ENCODE peak calls at places on chromosomes 16 and 17, in six cellular contexts. W, Y, Z, B, L and P are unnamed samples.
A peak's percentile ranks its signal among the peaks of the same experiment; 100 is the strongest.

GRCh38 chr17:48970865-48971687 is 2.7 kb upstream of the GIP start:
- DNase-seq in L (peak; percentile 99), Z (peak; percentile 47), Y (no peak), W (no peak), B (no peak), P (no peak)

GRCh38 chr17:49556183-49556943 is 19.3 kb upstream of the NXPH3 start:
- DNase-seq in Y (no peak), W (peak; percentile 49), Z (peak; percentile 91), B (no peak), L (peak; percentile 65), P (peak; percentile 49)

GRCh38 chr16:56946767-56947603 is 14.8 kb upstream of the CETP start:
- DNase-seq in Y (no peak), B (no peak), L (no peak), W (no peak), Z (no peak), P (no peak)

GRCh38 chr17:50123649-50124349 is 6.2 kb downstream of the SAMD14 start:
- DNase-seq in W (no peak), L (no peak), Y (no peak), Z (no peak), B (no peak), P (peak; percentile 46)

GRCh38 chr16:25553711-25554436 is 137.9 kb upstream of the HS3ST4 start:
- DNase-seq in W (no peak), Y (no peak), B (no peak), L (no peak), Z (peak; percentile 53), P (peak; percentile 17)

GRCh38 chr16:11303405-11304138 is 22.4 kb upstream of the PRM1 start:
- DNase-seq in Z (no peak), B (no peak), W (no peak), L (no peak), Y (no peak), P (no peak)

GRCh38 chr16:426115-426905 is 861 bp downstream of the RAB11FIP3 start:
- DNase-seq in B (no peak), Z (peak; percentile 65), W (no peak), L (no peak), Y (no peak), P (no peak)

GRCh38 chr17:43125967-43126910 is 1.1 kb upstream of the BRCA1 start:
- DNase-seq in Y (no peak), Z (peak; percentile 51), L (peak; percentile 61), B (no peak), W (no peak), P (no peak)

GRCh38 chr17:8855477-8856204 is 11.8 kb downstream of the PIK3R6 start:
- DNase-seq in B (no peak), L (no peak), Y (peak; percentile 97), W (no peak), Z (no peak), P (no peak)

GRCh38 chr17:8856869-8857575 is 10.5 kb downstream of the PIK3R6 start:
- DNase-seq in Z (no peak), Y (no peak), W (no peak), B (no peak), L (no peak), P (no peak)

GRCh38 chr17:8859804-8860430 is 7.6 kb downstream of the PIK3R6 start:
- DNase-seq in Y (no peak), W (no peak), Z (no peak), L (no peak), B (no peak), P (no peak)

GRCh38 chr17:8859029-8859803 is 8.3 kb downstream of the PIK3R6 start:
- DNase-seq in L (peak; percentile 18), W (no peak), B (no peak), Y (no peak), Z (peak; percentile 11), P (peak; percentile 8)

DNA sequence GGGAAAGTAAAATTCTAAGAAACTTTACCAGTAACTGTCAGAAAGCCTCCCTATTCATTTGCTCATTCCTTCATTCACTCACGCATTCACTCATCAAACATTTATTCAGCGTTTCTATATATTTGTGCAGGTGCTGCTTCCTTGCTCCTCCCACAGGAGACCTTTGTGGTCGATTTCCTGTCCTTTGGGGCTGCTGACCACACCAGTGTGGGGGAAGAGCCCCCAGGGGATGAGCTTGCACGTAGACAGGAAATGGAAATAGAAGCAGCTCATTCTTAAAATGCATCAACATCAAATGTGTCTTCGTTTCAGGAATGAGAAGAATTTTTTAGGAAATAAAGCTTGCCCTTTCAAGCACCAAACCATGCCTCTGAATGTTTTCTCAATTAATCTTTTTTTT is 9.6 kb downstream of the PIK3R6 start:
- DNase-seq in L (no peak), Y (peak; percentile 95), Z (no peak), W (no peak), B (no peak), P (peak; percentile 42)
- TF ChIP-seq RAD21 in L (no peak), Y (peak; percentile 12), Z (no peak), W (no peak), B (no peak), P (no peak)

GRCh38 chr16:23134274-23134673 is 15.0 kb downstream of the USP31 start:
- DNase-seq in Z (no peak), B (no peak), L (peak; percentile 75), Y (no peak), W (no peak), P (no peak)

GRCh38 chr16:23131436-23131835 is 17.8 kb downstream of the USP31 start:
- DNase-seq in Y (no peak), Z (no peak), B (no peak), W (no peak), L (no peak), P (no peak)

GRCh38 chr16:23132921-23133532 is 16.2 kb downstream of the USP31 start:
- DNase-seq in W (no peak), Z (no peak), L (no peak), B (no peak), Y (no peak), P (peak; percentile 28)

GRCh38 chr16:23131036-23131435 is 18.2 kb downstream of the USP31 start:
- DNase-seq in B (no peak), W (no peak), L (no peak), Z (no peak), Y (no peak), P (no peak)

GRCh38 chr16:23131841-23132576 is 17.2 kb downstream of the USP31 start:
- DNase-seq in Y (no peak), W (no peak), L (no peak), B (no peak), Z (no peak), P (no peak)
- TF ChIP-seq POLR2A in Y (no peak), W (no peak), L (no peak), B (no peak), Z (no peak), P (no peak)

GRCh38 chr17:78234261-78234865 is 2.9 kb downstream of the TMEM235 start:
- DNase-seq in L (no peak), B (no peak), W (no peak), Y (no peak), Z (no peak), P (no peak)
- H2AFZ ChIP-seq in L (no peak overlapping the region), B (no peak overlapping the region), W (no peak overlapping the region), Y (no peak overlapping the region), Z (no peak overlapping the region), P (no peak overlapping the region)

DNA sequence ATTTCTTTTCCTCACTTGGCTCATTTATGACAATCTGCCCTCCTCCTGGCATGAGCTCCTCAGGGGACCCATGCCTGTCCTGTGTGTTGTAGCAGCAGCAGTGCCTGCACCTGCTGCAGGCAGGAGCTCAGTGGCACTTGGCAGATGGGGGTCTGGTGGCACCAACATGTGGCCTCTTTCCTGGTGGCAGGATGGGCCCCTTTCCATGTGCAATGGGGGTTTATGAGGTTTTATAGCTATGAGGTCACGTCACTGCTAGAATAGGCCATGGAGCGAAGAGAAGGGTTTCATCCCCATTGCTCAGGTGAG is 7.0 kb downstream of the ADCY7 start:
- DNase-seq in Z (no peak), B (no peak), Y (no peak), L (no peak), W (no peak), P (no peak)
- TF ChIP-seq RAD21 in Z (no peak), B (no peak), Y (no peak), L (no peak), W (no peak), P (no peak)

GRCh38 chr16:67406628-67407027 is 9.6 kb downstream of the ZDHHC1 start:
- DNase-seq in Z (no peak), B (no peak), Y (no peak), L (no peak), W (no peak), P (peak; percentile 91)
- TF ChIP-seq POLR2A in Z (no peak), B (no peak), Y (no peak), L (no peak), W (no peak), P (no peak)

GRCh38 chr16:86929149-86929871 is 351.0 kb downstream of the FOXL1 start:
- DNase-seq in W (no peak), Z (peak; percentile 60), L (no peak), B (no peak), Y (no peak), P (peak; percentile 93)
- H2AFZ ChIP-seq in W (no peak overlapping the region), Z (peak overlapping the region; percentile 43), L (no peak overlapping the region), B (no peak overlapping the region), Y (no peak overlapping the region), P (peak overlapping the region; percentile 85)

GRCh38 chr17:32519769-32520701 is 33.2 kb downstream of the CDK5R1 start:
- DNase-seq in W (no peak), B (no peak), Y (peak; percentile 52), Z (no peak), L (peak; percentile 25), P (no peak)

GRCh38 chr17:32517982-32518381 is 31.2 kb downstream of the CDK5R1 start:
- DNase-seq in L (no peak), Z (no peak), W (no peak), B (no peak), Y (no peak), P (no peak)

GRCh38 chr17:32520737-32521399 is 34.1 kb downstream of the CDK5R1 start:
- DNase-seq in B (no peak), Y (no peak), W (no peak), Z (no peak), L (no peak), P (no peak)

GRCh38 chr17:32516940-32517711 is 30.3 kb downstream of the CDK5R1 start:
- DNase-seq in B (no peak), W (no peak), L (no peak), Y (no peak), Z (no peak), P (no peak)

DNA sequence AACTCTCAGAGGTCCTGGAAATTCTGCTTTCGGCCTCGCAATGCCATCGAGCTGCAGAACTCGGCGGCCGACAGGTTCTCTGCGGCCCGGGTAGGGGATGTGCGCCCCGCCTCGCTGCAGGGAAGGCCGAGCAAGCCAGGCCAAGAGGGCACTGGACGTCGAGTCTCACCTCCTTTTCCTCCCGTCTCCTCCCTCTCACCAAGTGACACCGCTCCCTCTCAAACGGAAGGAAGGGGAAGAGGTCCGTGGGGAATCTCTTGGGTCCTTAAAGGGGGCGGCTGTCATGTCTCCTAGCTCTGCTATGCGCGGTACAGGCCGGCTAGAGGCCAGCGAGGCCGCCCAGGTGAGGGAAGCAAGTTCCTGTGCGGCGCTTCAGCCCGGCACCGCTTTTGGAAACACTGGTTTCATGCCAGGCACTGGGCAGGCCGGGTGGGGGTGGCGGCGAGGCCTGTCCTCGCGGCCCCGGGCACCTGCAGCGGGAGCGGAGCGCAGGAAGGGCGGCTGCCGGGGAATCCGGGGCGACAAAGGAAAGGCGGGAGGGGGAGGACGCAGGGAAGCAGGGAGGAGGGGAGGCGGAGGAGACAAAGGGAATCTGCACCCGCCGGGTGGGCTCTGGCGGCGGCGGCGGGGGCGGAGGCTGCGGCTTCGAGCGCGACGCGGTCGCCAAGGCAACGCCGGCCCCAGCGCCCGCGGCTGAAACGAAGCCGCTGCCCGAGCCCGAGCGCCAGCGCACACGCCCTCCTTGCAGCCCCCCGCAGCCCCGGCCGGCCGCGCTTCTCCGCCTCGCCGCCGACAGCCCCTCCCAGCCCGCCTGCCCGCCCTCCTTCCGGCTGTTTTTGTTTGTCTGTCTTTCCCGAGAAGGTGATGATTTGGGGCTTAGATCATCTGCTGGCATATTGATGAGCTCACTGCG is 32.3 kb downstream of the CDK5R1 start:
- DNase-seq in B (peak; percentile 60), W (no peak), L (no peak), Z (no peak), Y (no peak), P (no peak)
- TF ChIP-seq RAD21 in B (no peak), W (no peak), L (no peak), Z (no peak), Y (no peak), P (no peak)